ENCODE peak calls at places on chromosomes 7 and 10, in four cellular contexts. C, F, E and K are unnamed samples.

GRCh38 chr7:135661311-135662122 is 797 bp upstream of the STMP1 start:
- DNase-seq in C (no peak), F (no peak), E (no peak), K (no peak)

GRCh38 chr7:11841657-11842056 is 9.7 kb upstream of the THSD7A start:
- DNase-seq in F (no peak), E (no peak), C (no peak), K (no peak)

GRCh38 chr7:63057265-63057664 is 941.4 kb upstream of the ZNF722 start:
- DNase-seq in E (no peak), C (no peak), F (no peak), K (no peak)

GRCh38 chr10:26335574-26336093 is 102.5 kb upstream of the APBB1IP start:
- DNase-seq in E (no peak), F (no peak), C (no peak), K (no peak)

GRCh38 chr10:127875916-127876315 is 16.8 kb downstream of the CLRN3 start:
- DNase-seq in C (no peak), E (no peak), F (no peak), K (no peak)

GRCh38 chr7:148921806-148922205 is 37.7 kb upstream of the EZH2 start:
- DNase-seq in C (peak), F (no peak), E (no peak), K (no peak)

GRCh38 chr7:121777672-121778071 is 95.3 kb upstream of the PTPRZ1 start:
- DNase-seq in F (no peak), C (no peak), E (no peak), K (no peak)

GRCh38 chr7:40341836-40342235 is 207.0 kb downstream of the SUGCT start:
- DNase-seq in C (no peak), E (no peak), F (no peak), K (no peak)

GRCh38 chr7:80047856-80048459 is 86.7 kb upstream of the GNAI1 start:
- DNase-seq in F (no peak), E (peak), C (no peak), K (peak)

GRCh38 chr10:115921795-115922194 is 351.2 kb downstream of the GFRA1 start:
- DNase-seq in E (peak), F (no peak), C (no peak), K (peak)

GRCh38 chr10:6301482-6302083 is 98.9 kb downstream of the PFKFB3 start:
- DNase-seq in C (no peak), F (no peak), E (no peak), K (peak)

GRCh38 chr7:44415047-44415446 is 75.4 kb downstream of the NUDCD3 start:
- DNase-seq in E (no peak), F (no peak), C (no peak), K (no peak)

GRCh38 chr10:79130846-79131245 is 62.1 kb downstream of the ZMIZ1 start:
- DNase-seq in E (no peak), F (no peak), C (no peak), K (no peak)

GRCh38 chr10:25627606-25628005 is 306.4 kb upstream of the MYO3A start:
- DNase-seq in E (no peak), C (no peak), F (no peak), K (no peak)

GRCh38 chr7:132300599-132300998 is 275.7 kb downstream of the PLXNA4 start:
- DNase-seq in C (no peak), F (no peak), E (no peak), K (no peak)

GRCh38 chr7:48411619-48412018 is 240.4 kb downstream of the ABCA13 start:
- DNase-seq in F (no peak), C (no peak), E (no peak), K (no peak)

GRCh38 chr10:123637326-123637880 is 28.8 kb upstream of the GPR26 start:
- DNase-seq in E (no peak), F (peak), C (no peak), K (no peak)

GRCh38 chr7:105896407-105896842 is 20.0 kb upstream of the ATXN7L1 start:
- DNase-seq in C (no peak), F (no peak), E (peak), K (no peak)

GRCh38 chr10:47412869-47413268 is 28.8 kb upstream of the ZNF488 start:
- DNase-seq in E (no peak), F (no peak), C (no peak), K (no peak)

GRCh38 chr7:131249483-131249882 is 78.2 kb upstream of the MKLN1 start:
- DNase-seq in C (no peak), E (no peak), F (no peak), K (no peak)

GRCh38 chr10:126663880-126664279 is 6.6 kb downstream of the C10orf90 start:
- DNase-seq in C (no peak), F (no peak), E (peak), K (no peak)

GRCh38 chr7:84393776-84394175 is 199.2 kb upstream of the SEMA3A start:
- DNase-seq in E (peak), C (no peak), F (no peak), K (peak)

GRCh38 chr10:68987611-68988010 is 992 bp upstream of the KIFBP start:
- DNase-seq in E (no peak), F (no peak), C (no peak), K (no peak)

GRCh38 chr7:1894313-1894900 is 224.3 kb downstream of the ELFN1 start:
- DNase-seq in E (no peak), F (no peak), C (no peak), K (no peak)

GRCh38 chr7:136049818-136050461 is 72.8 kb upstream of the MTPN start:
- DNase-seq in C (no peak), E (no peak), F (no peak), K (no peak)

GRCh38 chr7:88289505-88290129 is 17.1 kb downstream of the STEAP4 start:
- DNase-seq in F (peak), E (no peak), C (no peak), K (no peak)

GRCh38 chr10:46306550-46307184 is 19.9 kb downstream of the ANTXRL start:
- DNase-seq in C (no peak), E (no peak), F (no peak), K (no peak)

GRCh38 chr7:121043314-121044234 is 55.1 kb downstream of the CPED1 start:
- DNase-seq in C (no peak), E (peak), F (no peak), K (no peak)

GRCh38 chr10:119749455-119749854 is 23.6 kb downstream of the INPP5F start:
- DNase-seq in E (no peak), F (no peak), C (no peak), K (no peak)

GRCh38 chr10:125538947-125539649 is 143.9 kb downstream of the TEX36 start:
- DNase-seq in C (peak), F (no peak), E (no peak), K (no peak)

GRCh38 chr10:117896517-117896916 is 150.2 kb downstream of the RAB11FIP2 start:
- DNase-seq in F (no peak), C (no peak), E (no peak), K (no peak)

GRCh38 chr10:35466170-35466569 is 129.9 kb downstream of the CCNY start:
- DNase-seq in E (no peak), F (no peak), C (no peak), K (no peak)

GRCh38 chr10:70743879-70744278 is 41.3 kb downstream of the TBATA start:
- DNase-seq in F (no peak), C (no peak), E (no peak), K (no peak)

GRCh38 chr7:134031835-134032617 is 95.1 kb upstream of the LRGUK start:
- DNase-seq in C (peak), F (no peak), E (no peak), K (peak)

GRCh38 chr10:90148121-90148855 is 446.9 kb downstream of the KIF20B start:
- DNase-seq in F (peak), E (peak), C (no peak), K (peak)

GRCh38 chr7:30224511-30225031 is 59.8 kb upstream of the ZNRF2 start:
- DNase-seq in F (no peak), C (no peak), E (peak), K (no peak)

DNA sequence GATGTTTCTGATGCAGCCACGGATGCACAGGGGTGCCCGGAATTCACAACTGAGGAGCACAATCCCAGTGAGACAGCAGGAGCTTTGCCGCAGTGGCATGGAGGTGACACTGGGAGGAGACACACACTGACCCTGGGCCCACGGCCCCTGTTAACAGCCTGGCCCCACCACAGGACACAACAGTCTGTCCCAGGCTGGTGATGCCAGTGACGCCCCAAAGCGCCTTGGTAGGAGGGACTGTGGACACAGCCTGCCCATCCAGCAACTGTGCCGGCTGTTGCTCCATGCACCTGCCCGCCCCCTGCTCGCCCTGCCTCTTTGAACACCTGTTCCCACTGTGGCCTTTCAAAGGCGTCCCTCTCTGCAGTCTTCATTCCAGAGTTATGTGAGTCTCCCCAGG is 49.8 kb downstream of the KLF6 start:
- DNase-seq in E (no peak), F (no peak), C (no peak), K (no peak)
- TF ChIP-seq CTCF in E (no peak), F (peak), C (peak), K (no peak)

GRCh38 chr10:59868974-59869940 is 37.1 kb downstream of the CCDC6 start:
- DNase-seq in E (no peak), C (no peak), F (no peak), K (no peak)
- H3K27ac ChIP-seq in E (no peak), C (no peak), F (no peak), K (no peak)

GRCh38 chr7:859368-860030 is 16.9 kb upstream of the GET4 start:
- DNase-seq in E (no peak), C (no peak), F (no peak), K (no peak)

GRCh38 chr7:862157-862556 is 14.2 kb upstream of the GET4 start:
- DNase-seq in F (no peak), E (no peak), C (no peak), K (no peak)

GRCh38 chr7:863106-863505 is 13.2 kb upstream of the GET4 start:
- DNase-seq in E (no peak), C (no peak), F (no peak), K (no peak)

GRCh38 chr7:860149-860548 is 16.2 kb upstream of the GET4 start:
- DNase-seq in F (no peak), C (no peak), E (no peak), K (no peak)

DNA sequence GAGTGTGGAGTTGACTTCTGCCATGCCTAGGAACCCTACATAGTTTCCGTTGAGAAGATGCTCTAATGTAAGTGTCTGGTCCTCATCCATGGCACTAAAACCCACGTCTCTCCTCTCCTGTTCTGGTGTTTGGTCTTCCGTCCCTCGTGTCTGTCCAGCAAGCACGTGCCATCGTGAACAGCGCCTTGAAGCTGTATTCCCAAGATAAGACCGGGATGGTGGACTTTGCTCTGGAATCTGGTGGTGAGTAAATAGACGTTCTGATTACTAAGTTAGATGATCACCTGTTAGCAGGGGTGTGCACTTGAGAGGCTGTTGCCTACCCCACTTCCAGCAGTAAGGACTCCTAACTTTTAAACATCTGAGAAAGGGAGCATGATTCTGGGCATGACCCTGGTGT is 15.1 kb upstream of the GET4 start:
- DNase-seq in E (no peak), C (no peak), F (no peak), K (no peak)
- TF ChIP-seq CTCF in E (no peak), C (no peak), F (no peak), K (no peak)

GRCh38 chr7:25951414-25952276 is 200.4 kb upstream of the NFE2L3 start:
- DNase-seq in E (peak), F (no peak), C (no peak), K (peak)
- H3K27ac ChIP-seq in E (no peak), F (peak), C (peak), K (peak)

GRCh38 chr10:113139695-113140094 is 189.6 kb downstream of the TCF7L2 start:
- DNase-seq in E (peak), C (no peak), F (no peak), K (peak)
- TF ChIP-seq CTCF in E (peak), C (peak), F (peak), K (peak)

GRCh38 chr10:114768394-114768786 is 53.2 kb upstream of the FHIP2A start:
- DNase-seq in F (no peak), E (no peak), C (no peak), K (no peak)
- H3K27ac ChIP-seq in F (no peak), E (no peak), C (peak), K (no peak)

DNA sequence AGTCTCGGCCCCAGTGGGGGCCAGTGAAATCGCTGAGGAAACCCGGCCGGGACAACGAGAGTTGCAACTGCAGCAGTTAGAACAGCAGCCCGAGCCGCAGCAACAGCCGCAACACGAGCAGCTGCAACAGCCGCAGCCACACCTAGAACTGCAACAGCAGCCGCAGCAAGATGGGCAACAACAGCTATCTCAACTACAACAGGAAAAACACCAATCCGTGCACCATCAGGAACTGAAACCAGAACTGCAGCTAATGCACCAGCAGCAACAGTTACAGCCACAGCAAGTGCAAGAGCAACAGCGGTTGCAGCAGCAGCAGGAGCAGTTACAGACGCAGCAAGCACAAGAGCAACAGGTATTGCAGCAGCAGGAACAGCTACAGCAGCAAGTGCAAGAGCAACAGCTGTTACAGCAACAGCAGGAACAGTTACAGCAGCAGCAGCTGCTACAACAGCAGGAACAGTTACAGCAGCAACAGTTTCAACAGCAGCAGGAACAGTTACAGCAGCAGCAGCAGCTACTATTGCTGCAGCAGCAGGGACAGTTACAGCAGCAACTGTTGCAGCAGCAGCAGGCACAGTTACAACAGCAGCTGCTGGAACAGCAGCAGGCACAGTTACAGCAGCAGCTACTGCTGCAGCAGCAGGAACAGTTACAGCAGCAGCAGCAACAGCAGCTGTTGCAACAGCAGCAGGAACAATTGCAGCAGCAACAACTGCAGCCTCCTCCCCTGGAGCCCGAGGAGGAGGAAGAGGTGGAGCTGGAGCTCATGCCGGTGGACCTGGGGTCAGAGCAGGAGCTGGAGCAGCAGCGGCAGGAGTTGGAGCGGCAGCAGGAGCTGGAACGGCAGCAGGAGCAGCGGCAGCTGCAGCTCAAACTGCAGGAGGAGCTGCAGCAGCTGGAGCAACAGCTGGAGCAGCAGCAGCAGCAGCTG is 6.1 kb downstream of the ZNF853 start:
- DNase-seq in F (no peak), E (no peak), C (no peak), K (no peak)
- TF ChIP-seq CTCF in F (no peak), E (no peak), C (no peak), K (no peak)